ENCODE peak calls at places on chromosome 19, in five cellular contexts. J is Karpas-422, Q is suprapubic skin, N is mammary epithelial cell, E is dorsolateral prefrontal cortex. O is an unnamed sample.

GRCh38 chr19:29664753-29665214 is 477 bp upstream of the PLEKHF1 start:
- DNase-seq in Q (no peak), N (no peak), J (no peak), E (no peak), O (no peak)

GRCh38 chr19:51712461-51713081 is 11.2 kb downstream of the HAS1 start:
- DNase-seq in N (peak), E (no peak), Q (no peak), J (peak), O (no peak)

GRCh38 chr19:16000024-16000687 is 51.3 kb downstream of the OR10H4 start:
- DNase-seq in J (no peak), E (no peak), Q (no peak), N (no peak), O (no peak)

GRCh38 chr19:2500861-2501260 is 24.9 kb downstream of the GADD45B start:
- DNase-seq in Q (no peak), J (peak), E (no peak), N (no peak), O (peak)

GRCh38 chr19:42528354-42529247 is at the start of gene CEACAM1:
- DNase-seq in N (peak), E (no peak), J (no peak), Q (no peak), O (peak)

GRCh38 chr19:747432-748273 is 3.3 kb upstream of the MISP start:
- DNase-seq in Q (no peak), E (no peak), N (no peak), J (no peak), O (no peak)

GRCh38 chr19:2618611-2619010 is 83.9 kb downstream of the GNG7 start:
- DNase-seq in Q (no peak), E (no peak), N (peak), J (peak), O (peak)

GRCh38 chr19:46478356-46478986 is 7.1 kb upstream of the PNMA8A start:
- DNase-seq in Q (no peak), N (peak), J (peak), E (peak), O (no peak)

GRCh38 chr19:39430675-39431593 is 4.8 kb downstream of the RPS16 start:
- DNase-seq in N (peak), Q (no peak), J (peak), E (no peak), O (peak)

GRCh38 chr19:32662186-32662585 is 12.8 kb downstream of the ANKRD27 start:
- DNase-seq in Q (no peak), E (no peak), J (no peak), N (no peak), O (no peak)

GRCh38 chr19:48842744-48843162 is 6.5 kb upstream of the HSD17B14 start:
- DNase-seq in E (no peak), Q (no peak), J (peak), N (no peak), O (peak)

GRCh38 chr19:4140237-4140711 is 13.2 kb upstream of the CREB3L3 start:
- DNase-seq in E (no peak), Q (no peak), N (peak), J (peak), O (no peak)

GRCh38 chr19:18416778-18417249 is 2.4 kb upstream of the SSBP4 start:
- DNase-seq in J (peak), Q (peak), N (no peak), E (peak), O (peak)

GRCh38 chr19:46350029-46350757 is 3.3 kb downstream of the PPP5C start:
- DNase-seq in E (peak), N (peak), Q (no peak), J (no peak), O (no peak)

GRCh38 chr19:2282862-2283237 is 875 bp upstream of the PEAK3 start:
- DNase-seq in Q (no peak), E (no peak), J (no peak), N (no peak), O (no peak)

GRCh38 chr19:50843701-50844221 is 10.4 kb upstream of the KLK15 start:
- DNase-seq in Q (no peak), E (no peak), N (no peak), J (no peak), O (no peak)

GRCh38 chr19:52963229-52963760 is 614 bp upstream of the ZNF816 start:
- DNase-seq in Q (peak), E (no peak), J (no peak), N (no peak), O (no peak)

GRCh38 chr19:56725829-56726424 is 54.4 kb upstream of the ZNF835 start:
- DNase-seq in E (no peak), N (no peak), Q (no peak), J (peak), O (no peak)

GRCh38 chr19:1862068-1862423 is 1.3 kb downstream of the KLF16 start:
- DNase-seq in N (no peak), J (no peak), Q (no peak), E (no peak), O (no peak)

GRCh38 chr19:51047031-51047335 is 12.2 kb upstream of the KLK12 start:
- DNase-seq in Q (no peak), N (no peak), E (no peak), J (no peak), O (no peak)

GRCh38 chr19:47637550-47637949 is 28.6 kb downstream of the BICRA start:
- DNase-seq in J (no peak), Q (no peak), E (no peak), N (peak), O (no peak)

GRCh38 chr19:23409392-23410048 is 14.2 kb upstream of the ZNF91 start:
- DNase-seq in N (no peak), E (no peak), J (no peak), Q (no peak), O (no peak)

DNA sequence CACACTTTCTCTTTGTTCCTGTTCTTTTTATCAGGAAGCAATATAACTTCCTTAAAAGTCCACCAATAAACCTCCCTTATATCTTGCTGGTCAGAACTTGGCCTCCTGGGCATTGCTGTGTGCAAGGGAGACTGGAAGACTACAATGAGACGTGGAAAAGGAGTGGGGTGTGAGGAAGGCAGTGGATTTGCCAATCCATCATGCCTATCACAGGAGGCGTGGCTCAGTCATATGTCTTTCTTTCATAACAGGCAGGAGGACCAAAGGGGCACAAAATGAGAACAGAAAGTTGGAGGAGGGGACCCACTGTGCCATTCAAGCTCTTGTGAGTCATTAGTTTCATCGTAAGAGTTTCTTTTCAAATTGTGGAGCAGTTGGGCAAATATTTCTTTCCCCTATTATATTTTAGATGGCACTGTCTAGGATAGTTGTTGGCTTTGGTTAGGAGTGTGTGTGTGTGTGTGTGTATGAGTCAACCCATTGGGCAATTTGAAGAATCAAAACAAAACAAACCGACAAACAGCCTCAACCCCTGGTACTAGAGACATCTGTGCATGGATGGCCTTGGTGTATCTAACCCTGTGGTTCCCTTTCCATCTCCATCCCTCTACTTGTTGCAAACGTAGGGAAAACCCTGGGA is 471.5 kb downstream of the TSHZ3 start:
- DNase-seq in J (no peak), N (no peak), Q (no peak), E (no peak), O (no peak)
- H3K27ac ChIP-seq in J (no peak), N (no peak), Q (no peak), E (no peak), O (no peak)

GRCh38 chr19:14061751-14062557 is at the start of gene PALM3:
- DNase-seq in J (no peak), E (no peak), Q (no peak), N (no peak), O (peak)

GRCh38 chr19:14062558-14062855 is 631 bp upstream of the PALM3 start:
- DNase-seq in N (no peak), J (no peak), Q (no peak), E (no peak), O (no peak)

GRCh38 chr19:14063100-14063499 is 1.2 kb upstream of the PALM3 start:
- DNase-seq in Q (no peak), E (no peak), N (no peak), J (no peak), O (no peak)

GRCh38 chr19:14059652-14060155 is 2.2 kb downstream of the PALM3 start:
- DNase-seq in N (no peak), J (no peak), E (no peak), Q (no peak), O (no peak)

GRCh38 chr19:14061081-14061749 is 661 bp downstream of the PALM3 start:
- DNase-seq in E (no peak), J (no peak), N (no peak), Q (no peak), O (no peak)
- H3K27ac ChIP-seq in E (no peak), J (no peak), N (no peak), Q (no peak), O (no peak)

DNA sequence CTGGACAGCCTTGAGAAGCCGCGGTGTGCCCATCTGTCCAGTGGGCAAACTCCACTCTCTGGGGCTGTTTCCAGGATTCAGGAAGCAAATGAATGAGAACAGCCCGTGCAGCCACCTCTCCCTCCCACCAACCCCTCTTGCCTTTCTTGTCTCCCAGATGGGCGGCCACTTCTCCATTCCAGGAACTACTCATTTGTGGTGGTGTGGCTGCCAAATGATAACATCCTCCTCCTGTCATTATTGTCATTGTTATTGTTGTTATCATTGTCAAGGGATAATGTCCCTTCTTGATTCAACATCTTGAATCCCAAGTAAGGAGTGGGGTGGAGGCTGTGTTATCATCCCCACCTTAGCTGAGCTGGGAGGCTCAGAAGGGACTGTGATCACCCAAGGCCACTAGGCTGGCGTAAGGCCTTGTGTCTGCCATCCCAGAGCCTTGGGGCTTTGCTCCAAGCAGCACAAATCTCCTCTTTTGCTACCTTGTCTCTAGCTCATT is 1.6 kb downstream of the DNM2 start:
- DNase-seq in E (no peak), Q (no peak), N (no peak), J (no peak), O (no peak)
- H3K27ac ChIP-seq in E (no peak), Q (no peak), N (no peak), J (no peak), O (peak)

GRCh38 chr19:7731218-7731595 is 703 bp downstream of the CLEC4G start:
- DNase-seq in N (no peak), E (no peak), J (no peak), Q (no peak), O (no peak)

GRCh38 chr19:7734220-7735203 is 2.6 kb upstream of the CLEC4G start:
- DNase-seq in Q (no peak), J (no peak), N (no peak), E (no peak), O (no peak)

GRCh38 chr19:7732045-7732444 is at the start of gene CLEC4G:
- DNase-seq in J (no peak), N (no peak), Q (no peak), E (no peak), O (no peak)

GRCh38 chr19:7731615-7732014 is 295 bp downstream of the CLEC4G start:
- DNase-seq in E (no peak), J (no peak), Q (no peak), N (no peak), O (no peak)

DNA sequence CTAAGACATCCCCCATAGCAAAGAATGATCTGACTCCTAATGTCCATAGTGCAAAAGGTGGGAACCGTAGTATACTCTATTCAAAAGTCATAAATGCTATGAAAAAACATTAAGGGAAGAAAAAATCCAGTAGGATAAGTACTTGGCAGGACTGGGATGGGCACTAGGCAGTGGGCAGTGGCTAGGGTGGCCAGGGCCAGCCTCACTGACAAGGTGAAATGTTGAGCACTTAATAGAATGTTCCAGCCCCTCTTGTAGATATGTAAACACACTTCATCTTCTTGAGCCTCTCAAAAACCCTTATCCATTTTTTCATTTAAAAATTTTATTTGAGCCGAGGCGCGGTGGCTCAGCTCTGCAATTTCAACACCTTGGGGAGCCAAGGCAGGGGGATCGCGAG is 1.5 kb upstream of the CLEC4G start:
- DNase-seq in N (no peak), Q (no peak), J (no peak), E (no peak), O (no peak)
- H3K27ac ChIP-seq in N (no peak), Q (no peak), J (no peak), E (no peak), O (no peak)

DNA sequence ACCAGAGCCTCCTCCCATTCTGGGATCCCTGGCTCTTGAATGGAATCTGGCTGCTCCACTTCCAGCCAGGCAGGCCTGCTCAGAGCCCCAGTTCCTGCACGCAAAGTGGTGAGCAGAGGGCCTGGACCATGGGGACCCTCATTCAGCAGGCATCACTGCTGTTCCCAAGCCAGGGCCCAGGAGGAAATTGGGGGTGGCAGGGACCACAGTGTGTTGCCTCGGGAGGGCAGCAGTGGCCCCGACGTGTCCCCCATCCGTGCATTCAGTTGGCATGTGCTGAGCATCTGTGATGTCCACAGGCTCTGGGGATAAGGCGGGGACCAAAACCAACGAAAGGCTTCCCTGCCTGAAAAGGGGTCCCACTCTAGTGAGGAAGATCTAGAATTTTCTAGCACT is 11.2 kb downstream of the CCDC97 start:
- DNase-seq in N (no peak), E (no peak), Q (no peak), J (no peak), O (no peak)
- H3K27ac ChIP-seq in N (no peak), E (no peak), Q (no peak), J (no peak), O (no peak)